ENCODE peak calls at places on chromosomes 12 and 14, in ten cellular contexts. S is stromal cell of bone marrow; H is suprapubic skin; X is PC-3; U is HuH-7.5; L is transverse colon; T is GM12865; J is stimulated activated naive B cell treated with anti-CD40 and anti-IgM and Interleukin-4, amounts not matched to agents 10 μg/mL and 1 μg/mL and 100 μg/mL, for 72 hours; R is NCI-H1092; W is amniotic epithelial cell. F is an unnamed sample.

GRCh38 chr12:121107681-121108080 is 25.0 kb upstream of the P2RX7 start:
- DNase-seq in S (no peak), H (no peak), X (no peak), U (no peak), L (no peak), T (no peak), J (no peak), R (no peak), W (no peak), F (peak; percentile 18)

GRCh38 chr12:123119808-123120207 is 31.1 kb downstream of the PITPNM2 start:
- DNase-seq in S (no peak), H (no peak), X (no peak), U (no peak), L (no peak), T (peak; percentile 90), J (peak; percentile 47), R (no peak), W (no peak), F (no peak)

GRCh38 chr14:64970041-64970440 is 2.1 kb downstream of the RAB15 start:
- DNase-seq in S (no peak), H (no peak), X (no peak), U (no peak), L (peak; percentile 29), T (no peak), J (no peak), R (no peak), W (no peak), F (no peak)

GRCh38 chr14:92408186-92408585 is 85.2 kb downstream of the SLC24A4 start:
- DNase-seq in S (no peak), H (no peak), X (peak; percentile 68), U (no peak), L (no peak), T (no peak), J (no peak), R (no peak), W (peak; percentile 25), F (peak; percentile 95)

GRCh38 chr12:101859664-101860607 is 17.4 kb upstream of the DRAM1 start:
- DNase-seq in S (peak; percentile 46), H (no peak), X (no peak), U (no peak), L (no peak), T (peak; percentile 64), J (no peak), R (no peak), W (no peak), F (peak; percentile 58)

GRCh38 chr12:15823360-15824128 is 34.4 kb upstream of the EPS8 start:
- DNase-seq in S (no peak), H (no peak), X (no peak), U (no peak), L (no peak), T (no peak), J (no peak), R (no peak), W (no peak), F (peak; percentile 41)

GRCh38 chr12:64088431-64089349 is 133.4 kb downstream of the KICS2 start:
- DNase-seq in S (peak; percentile 90), H (peak; percentile 80), X (peak; percentile 98), U (peak; percentile 14), L (peak; percentile 65), T (peak; percentile 10), J (no peak), R (no peak), W (peak; percentile 95), F (peak; percentile 88)

GRCh38 chr12:57262126-57262822 is 11.3 kb upstream of the STAC3 start:
- DNase-seq in S (no peak), H (no peak), X (no peak), U (no peak), L (no peak), T (no peak), J (no peak), R (no peak), W (no peak), F (no peak)

GRCh38 chr12:56160894-56161667 is 2.9 kb downstream of the MYL6 start:
- DNase-seq in S (no peak), H (no peak), X (no peak), U (no peak), L (no peak), T (no peak), J (no peak), R (no peak), W (no peak), F (no peak)

GRCh38 chr12:48002179-48002601 is 2.1 kb downstream of the COL2A1 start:
- DNase-seq in S (no peak), H (peak; percentile 53), X (no peak), U (peak; percentile 45), L (no peak), T (no peak), J (no peak), R (peak; percentile 58), W (no peak), F (no peak)

GRCh38 chr12:57625261-57626032 is 7.6 kb downstream of the B4GALNT1 start:
- DNase-seq in S (no peak), H (no peak), X (no peak), U (peak; percentile 11), L (no peak), T (no peak), J (no peak), R (no peak), W (no peak), F (no peak)

GRCh38 chr12:67433393-67434175 is 164.4 kb downstream of the CAND1 start:
- DNase-seq in S (no peak), H (no peak), X (peak; percentile 45), U (no peak), L (no peak), T (peak; percentile 67), J (no peak), R (no peak), W (peak; percentile 39), F (peak; percentile 69)

GRCh38 chr14:104895786-104896642 is 28.7 kb upstream of the PLD4 start:
- DNase-seq in S (no peak), H (peak; percentile 63), X (no peak), U (no peak), L (peak; percentile 11), T (peak; percentile 0), J (no peak), R (peak; percentile 78), W (no peak), F (no peak)

GRCh38 chr12:64895541-64895940 is 71.1 kb downstream of the TBC1D30 start:
- DNase-seq in S (peak; percentile 35), H (no peak), X (peak; percentile 47), U (no peak), L (no peak), T (no peak), J (no peak), R (no peak), W (peak; percentile 38), F (peak; percentile 4)

GRCh38 chr14:101223147-101223546 is 319.6 kb upstream of the RTL1 start:
- DNase-seq in S (no peak), H (no peak), X (no peak), U (no peak), L (no peak), T (no peak), J (no peak), R (peak; percentile 63), W (no peak), F (no peak)

GRCh38 chr14:20477211-20477876 is 8.1 kb downstream of the PNP start:
- DNase-seq in S (no peak), H (no peak), X (no peak), U (no peak), L (no peak), T (no peak), J (no peak), R (no peak), W (peak; percentile 98), F (peak; percentile 76)

GRCh38 chr12:13340149-13340548 is 143.6 kb downstream of the EMP1 start:
- DNase-seq in S (peak; percentile 21), H (no peak), X (peak; percentile 20), U (no peak), L (no peak), T (no peak), J (no peak), R (no peak), W (no peak), F (no peak)

GRCh38 chr12:70246580-70246979 is 3.3 kb downstream of the CNOT2 start:
- DNase-seq in S (no peak), H (no peak), X (peak; percentile 8), U (no peak), L (no peak), T (no peak), J (no peak), R (no peak), W (no peak), F (no peak)

GRCh38 chr12:92539966-92540791 is 162.6 kb upstream of the PLEKHG7 start:
- DNase-seq in S (no peak), H (no peak), X (no peak), U (no peak), L (no peak), T (peak; percentile 79), J (peak; percentile 23), R (peak; percentile 21), W (no peak), F (no peak)

GRCh38 chr14:33738029-33738428 is 212.8 kb downstream of the EGLN3 start:
- DNase-seq in S (no peak), H (no peak), X (no peak), U (no peak), L (no peak), T (no peak), J (no peak), R (no peak), W (no peak), F (no peak)

GRCh38 chr14:53055003-53055402 is 98.1 kb downstream of the DDHD1 start:
- DNase-seq in S (peak; percentile 59), H (no peak), X (peak; percentile 78), U (peak; percentile 9), L (no peak), T (peak; percentile 55), J (no peak), R (no peak), W (peak; percentile 54), F (peak; percentile 65)

GRCh38 chr12:4246116-4246515 is 27.4 kb upstream of the CCND2 start:
- DNase-seq in S (no peak), H (no peak), X (no peak), U (no peak), L (no peak), T (peak; percentile 62), J (no peak), R (no peak), W (no peak), F (no peak)

GRCh38 chr12:71046215-71046614 is 111.6 kb downstream of the TSPAN8 start:
- DNase-seq in S (peak; percentile 57), H (no peak), X (peak; percentile 94), U (no peak), L (no peak), T (no peak), J (no peak), R (no peak), W (peak; percentile 24), F (peak; percentile 20)

GRCh38 chr14:58488550-58488949 is 61.0 kb downstream of the KIAA0586 start:
- DNase-seq in S (peak; percentile 13), H (no peak), X (peak; percentile 76), U (no peak), L (no peak), T (peak; percentile 31), J (no peak), R (no peak), W (peak; percentile 37), F (peak; percentile 40)

GRCh38 chr12:5064913-5065490 is 21.3 kb downstream of the KCNA5 start:
- DNase-seq in S (no peak), H (no peak), X (no peak), U (no peak), L (no peak), T (no peak), J (no peak), R (no peak), W (no peak), F (no peak)

GRCh38 chr12:106632797-106633450 is 50.1 kb downstream of the RFX4 start:
- DNase-seq in S (no peak), H (no peak), X (peak; percentile 67), U (no peak), L (no peak), T (no peak), J (no peak), R (no peak), W (peak; percentile 3), F (no peak)

F was measured in mesenchymal stem cell.